ENCODE peak calls at places on chromosomes 7 and 10, in eight cellular contexts. J is NCI-H510A treated with DMSO at 0.1 percent for 48 hours; R is AG09309; A is left ventricle myocardium superior; C is activated gamma-delta T cell treated with Interleukin-2 at 50 U/mL for 16 hours; K is activated naive CD4-positive, alpha-beta T cell; F is HS-5; I is occipital lobe. V is an unnamed sample.

GRCh38 chr10:62581351-62581750 is 207.2 kb downstream of the ZNF365 start:
- DNase-seq in I (no peak), R (no peak), J (no peak), C (no peak), K (no peak), A (peak; percentile 32), F (no peak), V (peak; percentile 63)

GRCh38 chr7:90552521-90552920 is 43.6 kb upstream of the CDK14 start:
- DNase-seq in A (no peak), J (no peak), R (no peak), F (no peak), I (no peak), C (no peak), K (no peak), V (no peak)

GRCh38 chr7:141585592-141586510 is 34.6 kb downstream of the AGK start:
- DNase-seq in F (peak; percentile 60), K (no peak), I (no peak), C (no peak), A (no peak), R (peak; percentile 69), J (no peak), V (peak; percentile 99)

GRCh38 chr7:127619681-127620405 is 1.9 kb upstream of the PAX4 start:
- DNase-seq in I (no peak), K (no peak), R (no peak), A (no peak), C (no peak), F (no peak), J (no peak), V (no peak)

GRCh38 chr7:6536899-6537298 is 14.4 kb downstream of the GRID2IP start:
- DNase-seq in K (no peak), F (no peak), J (peak; percentile 20), C (no peak), R (no peak), I (no peak), A (no peak), V (no peak)

GRCh38 chr10:89503633-89504345 is 31.6 kb downstream of the SLC16A12 start:
- DNase-seq in J (no peak), C (no peak), A (no peak), R (no peak), F (no peak), K (no peak), I (no peak), V (peak; percentile 55)

GRCh38 chr10:35827783-35828182 is 185.7 kb upstream of the FZD8 start:
- DNase-seq in J (no peak), C (no peak), F (no peak), I (peak; percentile 40), A (no peak), R (no peak), K (no peak), V (no peak)

GRCh38 chr10:28180654-28181053 is 122.2 kb downstream of the MPP7 start:
- DNase-seq in C (no peak), R (no peak), I (no peak), A (no peak), K (no peak), J (peak; percentile 88), F (no peak), V (no peak)

GRCh38 chr10:47152861-47153349 is 147.1 kb upstream of the GDF10 start:
- DNase-seq in A (no peak), I (no peak), K (no peak), F (peak; percentile 11), J (no peak), R (no peak), C (no peak), V (no peak)

GRCh38 chr7:148556892-148557291 is 33.7 kb upstream of the C7orf33 start:
- DNase-seq in A (no peak), J (no peak), R (no peak), F (no peak), I (no peak), K (no peak), C (no peak), V (no peak)

GRCh38 chr10:98920807-98921206 is 314.8 kb downstream of the HPSE2 start:
- DNase-seq in J (no peak), A (no peak), F (no peak), I (no peak), R (no peak), C (no peak), K (no peak), V (no peak)